ENCODE peak calls at places on chromosomes 5 and 9, in six cellular contexts. X, M, S, Z, B and F are unnamed samples.

GRCh38 chr9:25461416-25461815 is 216.8 kb downstream of the TUSC1 start:
- DNase-seq in X (no peak), M (no peak), S (no peak), Z (no peak), B (no peak), F (no peak)

GRCh38 chr5:176780071-176780850 is 30.1 kb upstream of the UNC5A start:
- DNase-seq in X (no peak), M (no peak), S (peak), Z (no peak), B (no peak), F (no peak)

GRCh38 chr5:180133971-180134508 is 62.5 kb upstream of the RNF130 start:
- DNase-seq in X (peak), M (no peak), S (no peak), Z (no peak), B (no peak), F (no peak)

GRCh38 chr5:67202830-67203229 is 6.2 kb upstream of the CD180 start:
- DNase-seq in X (no peak), M (no peak), S (no peak), Z (no peak), B (no peak), F (no peak)

GRCh38 chr5:142432369-142432863 is 107.6 kb upstream of the SPRY4 start:
- DNase-seq in X (peak), M (no peak), S (peak), Z (no peak), B (no peak), F (peak)

GRCh38 chr9:131046581-131047202 is 37.7 kb downstream of the LAMC3 start:
- DNase-seq in X (peak), M (no peak), S (peak), Z (peak), B (peak), F (peak)

GRCh38 chr5:14242871-14243383 is 99.8 kb downstream of the TRIO start:
- DNase-seq in X (no peak), M (no peak), S (no peak), Z (no peak), B (no peak), F (no peak)

GRCh38 chr5:148806520-148806931 is 19.9 kb upstream of the ADRB2 start:
- DNase-seq in X (no peak), M (no peak), S (no peak), Z (peak), B (no peak), F (no peak)

GRCh38 chr5:6749026-6749716 is 35.9 kb downstream of the TENT4A start:
- DNase-seq in X (no peak), M (no peak), S (peak), Z (no peak), B (no peak), F (no peak)

GRCh38 chr9:122463828-122464632 is 13.7 kb downstream of the OR1J1 start:
- DNase-seq in X (no peak), M (peak), S (no peak), Z (peak), B (peak), F (no peak)

GRCh38 chr9:98081477-98082219 is 25.1 kb downstream of the NANS start:
- DNase-seq in X (peak), M (no peak), S (peak), Z (peak), B (peak), F (no peak)

GRCh38 chr5:136249678-136250266 is 56.8 kb upstream of the SMIM32 start:
- DNase-seq in X (peak), M (no peak), S (peak), Z (peak), B (peak), F (no peak)

GRCh38 chr9:19149230-19149629 is 21.9 kb upstream of the PLIN2 start:
- DNase-seq in X (no peak), M (no peak), S (no peak), Z (peak), B (no peak), F (no peak)

GRCh38 chr9:97958812-97959511 is 21.0 kb upstream of the HEMGN start:
- DNase-seq in X (no peak), M (no peak), S (no peak), Z (peak), B (no peak), F (no peak)

GRCh38 chr5:110651507-110651906 is 75.0 kb downstream of the TMEM232 start:
- DNase-seq in X (no peak), M (no peak), S (no peak), Z (peak), B (no peak), F (no peak)

GRCh38 chr9:110246214-110246613 is 10.1 kb downstream of the TXN start:
- DNase-seq in X (no peak), M (no peak), S (no peak), Z (no peak), B (no peak), F (no peak)

GRCh38 chr5:159099049-159099760 is 511 bp downstream of the EBF1 start:
- DNase-seq in X (peak), M (no peak), S (peak), Z (peak), B (peak), F (peak)

GRCh38 chr5:33921005-33921404 is 15.2 kb upstream of the RXFP3 start:
- DNase-seq in X (no peak), M (no peak), S (no peak), Z (no peak), B (no peak), F (no peak)

GRCh38 chr9:127051881-127052595 is 70.4 kb downstream of the ANGPTL2 start:
- DNase-seq in X (no peak), M (no peak), S (no peak), Z (no peak), B (no peak), F (no peak)

GRCh38 chr5:93305984-93306383 is 275.0 kb downstream of the NR2F1-AS1 start:
- DNase-seq in X (no peak), M (no peak), S (no peak), Z (peak), B (no peak), F (no peak)

GRCh38 chr5:107817436-107817835 is 146.7 kb upstream of the EFNA5 start:
- DNase-seq in X (no peak), M (no peak), S (no peak), Z (no peak), B (no peak), F (no peak)

DNA sequence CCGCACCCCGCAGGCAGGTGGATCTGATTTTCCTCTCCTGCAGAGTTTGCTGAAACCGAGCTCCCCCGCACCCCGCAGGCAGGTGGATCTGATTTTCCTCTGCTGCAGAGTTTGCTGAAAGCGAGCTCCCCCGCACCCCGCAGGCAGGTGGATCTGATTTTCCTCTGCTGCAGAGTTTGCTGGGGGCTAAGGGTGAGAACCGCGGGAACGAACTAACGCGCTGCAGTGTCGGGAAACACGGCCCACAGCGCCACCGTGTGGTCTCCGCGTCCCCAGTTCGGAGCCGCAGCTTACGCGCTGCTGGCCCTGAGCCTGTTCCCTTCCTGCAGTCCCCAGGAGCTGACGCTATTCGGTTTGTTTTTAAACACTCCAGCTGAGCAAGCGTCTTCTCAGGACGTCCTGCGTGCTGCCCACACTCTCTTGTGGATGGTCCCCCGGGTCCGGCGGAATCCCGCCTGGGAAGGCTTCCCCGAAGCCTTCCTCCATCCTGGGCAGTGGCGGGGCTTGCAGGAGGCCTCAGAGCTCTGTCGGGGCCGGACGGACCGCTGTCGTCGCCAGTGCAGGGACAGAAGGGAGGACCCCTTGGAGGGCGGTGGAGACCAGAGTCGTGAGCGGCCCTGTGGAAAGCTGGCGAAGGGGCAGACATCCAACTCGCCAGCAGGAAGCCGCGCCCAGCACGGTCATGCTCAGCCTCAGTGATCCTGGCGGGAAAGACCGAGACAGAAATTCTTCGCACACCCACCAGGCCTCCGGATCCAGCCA is 121.2 kb upstream of the LPCAT1 start:
- DNase-seq in X (peak), M (peak), S (peak), Z (peak), B (peak), F (peak)
- TF ChIP-seq CTCF in X (peak), M (peak), S (peak), Z (peak), B (peak), F (peak)

GRCh38 chr9:134641989-134642384 is 384 bp downstream of the COL5A1 start:
- DNase-seq in X (no peak), M (no peak), S (no peak), Z (no peak), B (no peak), F (no peak)

GRCh38 chr9:134642385-134643181 is 980 bp downstream of the COL5A1 start:
- DNase-seq in X (no peak), M (no peak), S (no peak), Z (peak), B (peak), F (no peak)

GRCh38 chr9:134640491-134641172 is 971 bp upstream of the COL5A1 start:
- DNase-seq in X (no peak), M (no peak), S (no peak), Z (no peak), B (no peak), F (no peak)

GRCh38 chr9:134639994-134640393 is 1.6 kb upstream of the COL5A1 start:
- DNase-seq in X (no peak), M (no peak), S (no peak), Z (no peak), B (no peak), F (no peak)

DNA sequence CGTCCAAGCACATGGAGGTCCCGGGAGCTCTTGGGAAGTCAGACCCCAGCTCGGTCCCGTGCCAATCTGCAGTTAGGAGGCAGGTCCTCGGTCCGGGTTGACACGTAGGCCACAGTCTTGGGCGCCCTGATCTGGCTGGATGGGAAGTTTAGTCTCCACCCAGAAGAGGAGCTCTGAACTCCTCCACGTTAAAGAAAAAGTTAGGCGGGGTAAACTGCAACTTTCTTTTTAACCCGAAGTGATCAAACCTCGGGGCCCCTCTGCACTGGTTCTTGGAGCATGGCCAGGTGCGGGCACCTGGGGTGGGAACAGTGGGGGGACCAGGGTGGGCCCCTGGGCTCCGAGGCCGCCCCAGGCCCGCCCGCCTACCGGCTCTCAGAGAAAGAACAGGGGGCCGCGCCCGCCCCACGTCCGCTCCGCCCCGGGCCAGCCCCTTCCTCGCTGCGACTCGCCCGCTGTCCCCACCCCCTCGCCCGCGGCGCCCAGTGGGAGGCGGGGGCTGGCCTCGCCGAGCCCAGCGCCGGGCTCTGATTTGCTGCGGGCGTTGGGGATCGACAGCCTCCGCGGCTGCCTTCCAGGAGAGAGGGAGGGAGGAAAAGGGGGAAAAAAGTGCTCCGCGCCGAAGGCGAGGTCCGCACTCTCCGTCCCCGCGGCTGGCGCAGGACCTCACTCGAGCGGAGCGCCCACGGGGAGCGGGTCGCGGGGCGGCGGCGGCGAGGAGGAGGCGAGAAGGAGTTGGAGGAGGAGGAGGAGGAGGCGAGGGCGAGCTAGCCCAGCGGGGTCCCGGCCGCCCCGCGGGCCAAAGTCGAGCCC is at the start of gene COL5A1:
- DNase-seq in X (peak), M (no peak), S (peak), Z (peak), B (peak), F (no peak)
- H3K4me3 ChIP-seq in X (peak), M (no peak), S (peak), Z (peak), B (peak), F (no peak)

GRCh38 chr9:74379718-74380117 is 117.4 kb upstream of the RORB start:
- DNase-seq in X (no peak), M (no peak), S (no peak), Z (peak), B (peak), F (no peak)
- TF ChIP-seq CTCF in X (peak), M (peak), S (peak), Z (peak), B (peak), F (peak)

GRCh38 chr5:96905864-96906263 is 29.6 kb downstream of the ERAP2 start:
- DNase-seq in X (no peak), M (no peak), S (no peak), Z (no peak), B (no peak), F (no peak)
- H3K4me3 ChIP-seq in X (no peak), M (no peak), S (no peak), Z (no peak), B (no peak), F (no peak)

DNA sequence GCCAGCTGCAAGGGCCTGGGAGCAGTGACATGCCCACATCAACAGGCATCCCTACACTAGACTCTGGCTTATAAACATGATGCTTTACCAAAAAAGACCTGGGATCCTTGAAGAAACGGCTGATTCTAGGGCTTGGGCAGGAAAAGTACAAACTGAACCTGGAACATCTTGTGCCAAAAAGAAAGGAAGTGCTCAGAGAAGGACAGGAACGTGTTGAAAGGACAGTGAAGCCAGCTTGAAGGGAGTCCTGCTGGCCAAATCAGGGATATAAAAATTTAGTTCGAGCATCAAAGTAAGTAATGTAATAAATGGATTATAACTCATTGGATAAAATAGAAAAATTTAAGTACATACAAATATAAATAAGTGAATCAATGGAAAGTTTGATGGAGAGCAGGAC is 58.1 kb downstream of the ALDH7A1 start:
- DNase-seq in X (no peak), M (no peak), S (no peak), Z (peak), B (no peak), F (no peak)
- TF ChIP-seq CTCF in X (no peak), M (no peak), S (peak), Z (peak), B (no peak), F (no peak)

GRCh38 chr5:1109542-1110259 is 2.2 kb downstream of the SLC12A7 start:
- DNase-seq in X (no peak), M (no peak), S (no peak), Z (no peak), B (no peak), F (no peak)
- H3K4me3 ChIP-seq in X (peak), M (no peak), S (peak), Z (no peak), B (no peak), F (no peak)

GRCh38 chr9:21070887-21071286 is 6.9 kb downstream of the IFNB1 start:
- DNase-seq in X (no peak), M (no peak), S (no peak), Z (peak), B (no peak), F (no peak)

GRCh38 chr9:21075484-21075883 is 2.3 kb downstream of the IFNB1 start:
- DNase-seq in X (no peak), M (no peak), S (no peak), Z (no peak), B (no peak), F (no peak)

DNA sequence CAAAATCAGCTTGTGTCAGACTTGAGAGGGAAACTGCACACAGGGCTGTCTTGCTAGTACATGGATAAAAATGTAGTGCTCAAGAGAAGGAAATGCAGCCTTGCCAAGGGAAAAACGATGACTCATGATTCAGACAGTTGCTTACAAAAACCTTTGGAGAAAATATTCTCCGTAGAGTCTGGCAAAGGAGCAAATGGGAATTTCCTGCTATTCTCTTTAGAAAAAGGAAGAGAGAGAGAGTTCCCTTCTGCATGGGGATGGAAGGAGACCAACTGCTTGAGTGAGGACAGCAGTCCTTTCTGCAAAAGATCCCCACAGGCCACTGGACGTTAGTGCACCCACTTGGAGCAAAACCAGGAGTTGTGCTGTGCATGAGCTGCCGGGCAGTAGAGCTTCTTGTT is 7.6 kb downstream of the IFNB1 start:
- DNase-seq in X (no peak), M (no peak), S (no peak), Z (peak), B (peak), F (no peak)
- TF ChIP-seq CTCF in X (no peak), M (no peak), S (peak), Z (peak), B (no peak), F (no peak)

GRCh38 chr5:97545446-97545845 is 362.4 kb upstream of the RIOK2 start:
- DNase-seq in X (no peak), M (no peak), S (no peak), Z (no peak), B (no peak), F (no peak)

GRCh38 chr5:97543158-97543557 is 360.1 kb upstream of the RIOK2 start:
- DNase-seq in X (no peak), M (no peak), S (no peak), Z (no peak), B (no peak), F (no peak)

GRCh38 chr5:97542469-97542868 is 359.4 kb upstream of the RIOK2 start:
- DNase-seq in X (no peak), M (no peak), S (no peak), Z (no peak), B (no peak), F (no peak)

GRCh38 chr5:97545856-97546570 is 363.0 kb upstream of the RIOK2 start:
- DNase-seq in X (no peak), M (no peak), S (no peak), Z (peak), B (no peak), F (no peak)

GRCh38 chr5:97544279-97545077 is 361.4 kb upstream of the RIOK2 start:
- DNase-seq in X (no peak), M (no peak), S (no peak), Z (peak), B (no peak), F (no peak)
- H3K4me3 ChIP-seq in X (no peak), M (no peak), S (no peak), Z (peak), B (no peak), F (no peak)

DNA sequence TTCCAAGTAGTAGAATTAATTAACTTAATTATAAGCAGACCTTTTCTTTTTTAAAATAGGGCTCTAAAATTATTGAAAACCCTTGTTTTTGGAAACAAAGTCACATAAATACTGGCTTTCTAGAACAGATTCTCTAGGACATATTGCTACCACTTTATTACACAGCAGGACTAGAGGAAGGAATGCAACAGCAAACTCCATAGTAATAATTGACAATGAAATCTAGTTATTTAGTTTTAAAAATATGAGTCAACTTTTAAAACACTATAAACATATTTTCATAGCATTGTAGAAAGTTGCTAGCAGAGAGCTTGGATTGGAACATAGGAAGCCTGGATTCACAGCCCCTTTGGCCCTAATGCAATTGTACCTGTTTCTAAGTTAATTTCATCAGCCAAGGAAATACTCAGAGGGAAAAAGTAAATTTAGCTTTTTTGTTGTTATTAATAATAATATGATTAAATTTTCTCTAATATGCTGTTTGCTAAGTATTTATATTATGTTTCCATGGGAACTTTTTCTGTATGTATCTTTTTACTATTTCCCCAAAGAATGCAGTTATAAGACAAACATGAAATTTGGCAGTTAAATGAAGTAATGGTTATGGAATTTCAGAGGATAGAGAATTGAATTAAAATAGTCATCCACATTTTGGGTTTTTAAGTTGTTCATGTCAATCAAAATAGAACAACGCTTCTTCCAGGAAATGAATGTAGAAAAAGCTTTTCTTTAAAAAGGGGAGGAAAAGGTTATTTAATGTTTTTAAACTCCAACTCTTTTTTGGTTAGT is 45.6 kb downstream of the VCAN start:
- DNase-seq in X (no peak), M (no peak), S (no peak), Z (no peak), B (no peak), F (no peak)
- TF ChIP-seq CTCF in X (no peak), M (no peak), S (no peak), Z (peak), B (no peak), F (no peak)